ENCODE peak calls at places on chromosomes 12 and 14, in ten cellular contexts. P is upper lobe of right lung; M is stomach; J is aorta; Z is tibial nerve; Q is breast epithelium; C is esophagus squamous epithelium; I is GM12878; X is neural progenitor cell; B is naive thymus-derived CD4-positive, alpha-beta T cell. L is an unnamed sample. For H3K36me3, the result is how much of the 10 kb centered on the place peaks cover.

GRCh38 chr14:30472001-30472400 is 87.0 kb upstream of the G2E3 start:
- DNase-seq in P (no peak), B (no peak), Q (no peak), M (no peak), C (no peak), J (no peak), I (no peak), X (no peak), Z (no peak), L (no peak)

GRCh38 chr12:29316772-29317171 is 64.2 kb downstream of the ERGIC2 start:
- DNase-seq in J (peak), I (no peak), X (peak), Z (no peak), Q (no peak), P (no peak), B (no peak), M (no peak), C (no peak), L (no peak)

GRCh38 chr12:48934312-48934706 is 9.0 kb upstream of the FKBP11 start:
- DNase-seq in J (no peak), X (no peak), C (no peak), M (no peak), B (no peak), I (no peak), Z (no peak), P (no peak), Q (no peak), L (peak)

GRCh38 chr12:102811125-102811737 is 105.8 kb downstream of the PAH start:
- DNase-seq in C (no peak), J (no peak), X (peak), M (no peak), B (no peak), Z (peak), Q (no peak), I (no peak), P (no peak), L (no peak)

GRCh38 chr14:24368562-24369252 is 723 bp downstream of the NFATC4 start:
- DNase-seq in M (no peak), Q (peak), Z (peak), C (no peak), J (peak), I (no peak), P (peak), B (no peak), X (peak), L (peak)

GRCh38 chr12:128662106-128662505 is 161.7 kb downstream of the SLC15A4 start:
- DNase-seq in C (no peak), Z (no peak), X (no peak), P (no peak), I (no peak), J (no peak), B (no peak), Q (no peak), M (no peak), L (no peak)

GRCh38 chr12:71243375-71243774 is 85.6 kb upstream of the TSPAN8 start:
- DNase-seq in P (no peak), Q (no peak), X (no peak), B (no peak), M (no peak), I (no peak), J (no peak), C (no peak), Z (no peak), L (no peak)

GRCh38 chr12:40382217-40382616 is 157.4 kb downstream of the LRRK2 start:
- DNase-seq in Z (no peak), I (no peak), C (no peak), M (no peak), B (no peak), P (no peak), X (no peak), Q (no peak), J (no peak), L (no peak)

GRCh38 chr12:52907092-52907810 is 2.4 kb upstream of the KRT8 start:
- DNase-seq in J (peak), C (no peak), Z (no peak), X (no peak), I (no peak), P (peak), M (peak), Q (peak), B (no peak), L (no peak)

GRCh38 chr14:22691171-22691570 is 47.0 kb upstream of the OR6J1 start:
- DNase-seq in Z (no peak), I (no peak), J (no peak), B (no peak), Q (no peak), C (no peak), X (no peak), P (no peak), M (no peak), L (no peak)

GRCh38 chr12:65836419-65837197 is 12.3 kb downstream of the HMGA2 start:
- DNase-seq in I (no peak), Z (no peak), B (no peak), P (no peak), J (no peak), X (no peak), Q (no peak), C (no peak), M (no peak), L (no peak)

GRCh38 chr14:61930101-61930857 is 168.1 kb downstream of the SNAPC1 start:
- DNase-seq in Q (no peak), X (no peak), M (no peak), P (no peak), Z (no peak), B (no peak), C (no peak), J (no peak), I (no peak), L (no peak)

GRCh38 chr14:23567186-23568020 is at the start of gene AP1G2:
- DNase-seq in I (peak), C (peak), Q (peak), P (peak), Z (peak), B (peak), X (peak), M (peak), J (peak), L (peak)

GRCh38 chr14:75279153-75279738 is 618 bp downstream of the FOS start:
- DNase-seq in I (no peak), C (no peak), J (peak), Z (peak), Q (no peak), X (peak), P (peak), M (no peak), B (no peak), L (peak)

GRCh38 chr14:22819191-22819988 is 4.2 kb upstream of the SLC7A7 start:
- DNase-seq in M (peak), C (no peak), Q (no peak), Z (peak), I (no peak), P (peak), X (no peak), B (no peak), J (peak), L (no peak)

GRCh38 chr14:92613008-92613658 is 99.6 kb downstream of the RIN3 start:
- DNase-seq in Q (no peak), X (peak), I (no peak), C (no peak), J (no peak), B (peak), P (peak), Z (peak), M (no peak), L (peak)

GRCh38 chr12:53659011-53659551 is 16.8 kb downstream of the ATP5MC2 start:
- DNase-seq in J (peak), X (peak), Z (peak), I (no peak), B (no peak), C (no peak), Q (peak), M (peak), P (no peak), L (no peak)

GRCh38 chr14:87109271-87109670 is 883.7 kb downstream of the GALC start:
- DNase-seq in M (no peak), X (no peak), J (no peak), C (no peak), P (no peak), Q (no peak), B (no peak), I (no peak), Z (no peak), L (no peak)

GRCh38 chr14:75340921-75341320 is 62.3 kb downstream of the FOS start:
- DNase-seq in Q (peak), Z (peak), M (peak), B (no peak), C (no peak), P (peak), J (peak), X (no peak), I (no peak), L (no peak)

GRCh38 chr12:56596815-56597214 is 33.3 kb downstream of the BAZ2A start:
- DNase-seq in Z (no peak), C (no peak), M (no peak), X (no peak), P (no peak), I (no peak), Q (no peak), J (no peak), B (no peak), L (no peak)

GRCh38 chr12:94941440-94941862 is 62.0 kb downstream of the NDUFA12 start:
- DNase-seq in Z (peak), M (no peak), Q (no peak), C (no peak), P (no peak), J (peak), B (peak), I (no peak), X (peak), L (no peak)

GRCh38 chr12:91817512-91817911 is 328.1 kb downstream of the BTG1 start:
- DNase-seq in J (no peak), Q (no peak), I (no peak), P (no peak), B (no peak), M (peak), X (no peak), Z (no peak), C (no peak), L (no peak)

GRCh38 chr14:91417134-91417982 is at the start of gene CCDC88C:
- DNase-seq in X (peak), M (peak), Q (peak), Z (no peak), J (peak), I (no peak), P (peak), B (no peak), C (peak), L (peak)

GRCh38 chr14:76773188-76773885 is 12.1 kb downstream of the VASH1 start:
- DNase-seq in P (peak), X (no peak), B (no peak), Q (no peak), C (no peak), J (peak), M (no peak), I (no peak), Z (peak), L (no peak)

GRCh38 chr14:89667983-89668382 is 250.9 kb upstream of the FOXN3 start:
- DNase-seq in B (no peak), X (no peak), Q (no peak), M (no peak), I (no peak), J (no peak), C (no peak), P (no peak), Z (no peak), L (no peak)

GRCh38 chr12:105331805-105332251 is 1.3 kb downstream of the C12orf75 start:
- DNase-seq in X (peak), C (no peak), Z (no peak), J (no peak), B (no peak), M (peak), Q (no peak), P (no peak), I (no peak), L (no peak)

GRCh38 chr14:26190644-26191043 is 407.2 kb downstream of the NOVA1 start:
- DNase-seq in J (no peak), C (no peak), Z (no peak), M (no peak), X (no peak), Q (no peak), B (no peak), I (no peak), P (no peak), L (no peak)

GRCh38 chr12:14567311-14568195 is at the start of gene PLBD1:
- DNase-seq in Q (peak), B (no peak), I (no peak), C (no peak), J (peak), P (peak), X (peak), M (peak), Z (peak), L (no peak)

GRCh38 chr14:85421166-85421877 is 108.6 kb upstream of the FLRT2 start:
- DNase-seq in I (no peak), M (no peak), B (no peak), P (no peak), C (no peak), J (no peak), Z (no peak), Q (no peak), X (no peak), L (no peak)

GRCh38 chr12:131323879-131324278 is 370.2 kb downstream of the ADGRD1 start:
- DNase-seq in Q (no peak), X (no peak), C (no peak), B (no peak), J (no peak), I (no peak), Z (peak), P (no peak), M (no peak), L (no peak)

GRCh38 chr14:88327497-88327896 is 4.4 kb upstream of the KCNK10 start:
- DNase-seq in J (no peak), Q (no peak), I (no peak), P (no peak), X (no peak), C (no peak), Z (no peak), M (no peak), B (no peak), L (no peak)

GRCh38 chr14:80356413-80356812 is 145.1 kb upstream of the DIO2 start:
- DNase-seq in X (peak), M (no peak), C (no peak), J (no peak), I (no peak), B (no peak), Q (no peak), P (no peak), Z (no peak), L (no peak)

GRCh38 chr12:86801439-86801838 is 545.2 kb upstream of the MGAT4C start:
- DNase-seq in P (no peak), M (no peak), Z (no peak), B (no peak), I (no peak), J (no peak), C (no peak), X (no peak), Q (no peak), L (no peak)

GRCh38 chr14:65077318-65077717 is 25.0 kb downstream of the MAX start:
- DNase-seq in Q (no peak), X (no peak), P (no peak), B (no peak), J (no peak), I (no peak), Z (no peak), C (no peak), M (no peak), L (no peak)
- H3K36me3 ChIP-seq in Q (under half), X (under half), P (half or more), B (under half), J (under half), I (under half), Z (under half), C (under half), M (under half), L (under half)

DNA sequence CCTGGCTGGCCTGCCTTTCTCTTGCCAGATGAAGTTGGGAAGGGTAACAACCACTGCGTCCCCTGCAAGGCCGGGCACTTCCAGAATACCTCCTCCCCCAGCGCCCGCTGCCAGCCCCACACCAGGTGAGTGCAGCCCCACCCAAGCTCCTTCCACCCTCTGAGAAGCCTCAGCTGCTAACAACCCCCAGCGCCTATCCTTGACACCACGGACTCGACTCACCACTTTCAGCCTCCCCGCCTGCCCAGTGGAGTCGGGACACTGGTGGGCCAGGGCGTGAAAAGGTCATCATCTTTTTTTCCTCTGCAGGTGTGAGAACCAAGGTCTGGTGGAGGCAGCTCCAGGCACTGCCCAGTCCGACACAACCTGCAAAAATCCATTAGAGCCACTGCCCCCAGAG is 2.1 kb downstream of the LTBR start:
- DNase-seq in P (no peak), C (no peak), Q (no peak), I (no peak), J (peak), B (no peak), Z (no peak), M (no peak), X (no peak), L (no peak)
- H3K4me3 ChIP-seq in P (no peak), C (no peak), Q (no peak), I (no peak), J (no peak), B (no peak), Z (no peak), M (no peak), X (no peak), L (no peak)

DNA sequence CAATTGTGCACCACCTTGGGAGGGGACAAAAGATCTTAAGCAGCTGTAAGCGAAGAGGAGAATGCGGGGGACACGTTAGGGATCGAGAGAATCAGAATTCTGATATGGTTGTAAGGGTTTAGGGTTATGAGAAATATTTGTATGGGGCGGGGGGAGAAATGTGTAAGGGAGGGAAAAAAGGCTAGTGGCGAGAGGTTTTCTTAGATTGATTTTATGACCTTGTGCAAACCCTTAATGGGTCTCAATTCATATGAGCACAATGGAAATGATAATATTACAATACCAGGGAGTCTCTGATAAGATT is 396 bp downstream of the NDUFA9 start:
- DNase-seq in X (no peak), I (no peak), Q (no peak), Z (no peak), P (no peak), C (no peak), J (no peak), B (no peak), M (no peak), L (no peak)
- H3K27ac ChIP-seq in X (peak), I (peak), Q (peak), Z (peak), P (peak), C (peak), J (no peak), B (peak), M (peak), L (peak)

GRCh38 chr12:121814429-121815119 is 10.8 kb downstream of the SETD1B start:
- DNase-seq in M (no peak), J (peak), Z (no peak), X (no peak), C (no peak), B (no peak), Q (no peak), P (no peak), I (no peak), L (no peak)

GRCh38 chr12:121812320-121812871 is 8.6 kb downstream of the SETD1B start:
- DNase-seq in M (peak), I (no peak), P (peak), B (no peak), J (peak), Z (peak), C (no peak), Q (peak), X (peak), L (no peak)

GRCh38 chr12:121815221-121815620 is 11.4 kb downstream of the SETD1B start:
- DNase-seq in C (no peak), B (no peak), Q (no peak), Z (no peak), J (no peak), I (no peak), M (no peak), X (no peak), P (no peak), L (no peak)

GRCh38 chr12:121812921-121813896 is 9.4 kb downstream of the SETD1B start:
- DNase-seq in Q (no peak), I (no peak), C (no peak), X (no peak), B (no peak), M (peak), J (peak), Z (peak), P (no peak), L (no peak)

DNA sequence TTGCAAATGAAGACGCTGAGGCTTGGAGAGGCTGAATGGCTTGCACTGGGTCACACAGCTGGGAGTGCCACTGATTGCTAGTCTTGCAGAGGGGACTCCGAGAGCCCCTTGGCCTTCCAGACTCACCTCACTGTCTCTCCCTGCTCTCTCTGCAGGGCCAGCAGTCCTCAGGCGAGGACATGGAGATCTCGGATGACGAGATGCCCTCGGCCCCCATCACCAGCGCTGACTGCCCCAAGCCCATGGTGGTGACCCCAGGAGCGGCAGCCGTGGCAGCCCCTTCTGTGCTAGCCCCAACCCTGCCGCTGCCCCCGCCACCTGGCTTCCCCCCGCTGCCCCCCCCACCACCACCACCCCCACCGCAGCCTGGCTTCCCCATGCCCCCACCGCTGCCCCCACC is 10.1 kb downstream of the SETD1B start:
- DNase-seq in I (no peak), Z (no peak), B (no peak), C (no peak), X (no peak), Q (no peak), P (no peak), M (no peak), J (no peak), L (no peak)
- H3K36me3 ChIP-seq in I (under half), Z (under half), B (under half), C (half or more), X (under half), Q (under half), P (half or more), M (half or more), J (under half), L (under half)

DNA sequence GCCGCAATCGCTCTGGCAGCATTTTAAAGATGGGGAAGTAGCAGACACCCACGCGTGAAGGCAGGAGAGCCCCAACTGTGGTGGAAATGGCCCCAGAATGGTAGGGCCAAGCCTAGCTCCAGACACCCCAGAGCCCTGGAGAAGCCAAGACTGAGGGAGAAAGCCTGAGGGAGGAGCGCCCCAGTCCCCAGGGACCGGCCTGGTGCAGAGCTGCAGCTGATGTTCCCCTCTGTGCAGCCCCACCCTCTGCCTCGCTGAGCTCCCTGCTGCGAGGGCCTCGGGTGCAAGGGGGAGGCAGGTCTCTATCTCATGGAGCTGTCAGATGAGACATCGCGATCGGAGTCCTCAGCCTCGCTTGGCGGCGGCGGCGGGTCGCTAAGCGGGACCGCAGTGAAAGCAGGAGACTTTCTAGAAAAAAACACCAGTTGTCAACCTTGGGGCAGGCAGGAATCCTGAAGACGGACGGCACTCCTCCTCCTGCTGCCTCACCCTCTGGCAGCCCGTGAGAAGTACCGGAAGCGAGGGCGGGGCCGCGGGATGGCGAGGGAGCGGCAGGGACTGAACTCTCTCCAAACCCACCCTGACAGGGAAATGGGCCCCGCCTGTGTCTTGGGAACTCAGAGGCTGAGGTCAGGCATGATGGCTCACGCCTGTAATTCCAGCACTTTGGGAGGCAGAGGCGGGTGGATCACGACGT is 6.0 kb downstream of the GAPDH start:
- DNase-seq in C (peak), P (peak), Z (peak), I (no peak), B (no peak), M (peak), J (peak), Q (peak), X (peak), L (peak)
- H3K4me3 ChIP-seq in C (no peak), P (peak), Z (no peak), I (peak), B (peak), M (peak), J (no peak), Q (no peak), X (no peak), L (peak)

GRCh38 chr12:58090685-58091084 is 149.3 kb downstream of the ATP23 start:
- DNase-seq in Q (no peak), I (no peak), P (no peak), J (no peak), X (no peak), Z (no peak), M (no peak), C (no peak), B (no peak), L (no peak)

GRCh38 chr12:58082996-58083395 is 141.6 kb downstream of the ATP23 start:
- DNase-seq in J (no peak), Q (no peak), P (no peak), B (no peak), M (no peak), X (no peak), C (no peak), Z (no peak), I (no peak), L (no peak)

GRCh38 chr12:58086006-58086405 is 144.6 kb downstream of the ATP23 start:
- DNase-seq in I (no peak), X (no peak), C (no peak), M (no peak), P (no peak), Z (no peak), J (no peak), Q (no peak), B (no peak), L (no peak)

GRCh38 chr12:58086930-58087329 is 145.6 kb downstream of the ATP23 start:
- DNase-seq in B (no peak), X (peak), C (no peak), Q (no peak), P (no peak), I (no peak), M (no peak), Z (no peak), J (no peak), L (no peak)

GRCh38 chr12:58087428-58088117 is 146.2 kb downstream of the ATP23 start:
- DNase-seq in M (no peak), I (no peak), B (no peak), J (no peak), X (peak), Q (no peak), Z (no peak), C (no peak), P (no peak), L (no peak)
- H3K27ac ChIP-seq in M (no peak), I (no peak), B (no peak), J (no peak), X (no peak), Q (no peak), Z (no peak), C (no peak), P (no peak), L (no peak)

L was measured in CD8-positive, alpha-beta T cell.